ENCODE peak calls at places on chromosomes 11 and 22, in four cellular contexts. One of them, this sample, is unnamed.

GRCh38 chr11:120343429-120343828 is 7.2 kb downstream of the ARHGEF12 start:
- DNase-seq in mesenchymal stem cell: no peak
- DNase-seq in CD8-positive, alpha-beta T cell: no peak
- DNase-seq in cardiac muscle cell: no peak
- DNase-seq in this sample: no peak

GRCh38 chr11:120746395-120746794 is 234.8 kb downstream of the GRIK4 start:
- DNase-seq in mesenchymal stem cell: no peak
- DNase-seq in CD8-positive, alpha-beta T cell: no peak
- DNase-seq in cardiac muscle cell: no peak
- DNase-seq in this sample: no peak

GRCh38 chr11:29272019-29272654 is 744.7 kb downstream of the KCNA4 start:
- DNase-seq in mesenchymal stem cell: peak; percentile 58
- DNase-seq in CD8-positive, alpha-beta T cell: no peak
- DNase-seq in cardiac muscle cell: peak; percentile 63
- DNase-seq in this sample: no peak

GRCh38 chr11:100866453-100866852 is 179.4 kb downstream of the ARHGAP42 start:
- DNase-seq in mesenchymal stem cell: no peak
- DNase-seq in CD8-positive, alpha-beta T cell: no peak
- DNase-seq in cardiac muscle cell: no peak
- DNase-seq in this sample: no peak

GRCh38 chr11:61254403-61255025 is 13.5 kb downstream of the PGA5 start:
- DNase-seq in mesenchymal stem cell: peak; percentile 61
- DNase-seq in CD8-positive, alpha-beta T cell: peak; percentile 31
- DNase-seq in cardiac muscle cell: peak; percentile 72
- DNase-seq in this sample: peak; percentile 38

GRCh38 chr22:24429411-24430365 is 2.3 kb downstream of the ADORA2A start:
- DNase-seq in mesenchymal stem cell: no peak
- DNase-seq in CD8-positive, alpha-beta T cell: no peak
- DNase-seq in cardiac muscle cell: no peak
- DNase-seq in this sample: peak; percentile 45

GRCh38 chr22:50179937-50180726 is 5.6 kb upstream of the TRABD start:
- DNase-seq in mesenchymal stem cell: no peak
- DNase-seq in CD8-positive, alpha-beta T cell: no peak
- DNase-seq in cardiac muscle cell: no peak
- DNase-seq in this sample: peak; percentile 45

GRCh38 chr22:40627612-40628011 is 8.9 kb downstream of the MRTFA start:
- DNase-seq in mesenchymal stem cell: no peak
- DNase-seq in CD8-positive, alpha-beta T cell: no peak
- DNase-seq in cardiac muscle cell: no peak
- DNase-seq in this sample: no peak

GRCh38 chr22:36913431-36914382 is at the start of gene CSF2RB:
- DNase-seq in mesenchymal stem cell: no peak
- DNase-seq in CD8-positive, alpha-beta T cell: no peak
- DNase-seq in cardiac muscle cell: peak; percentile 32
- DNase-seq in this sample: no peak

GRCh38 chr11:3123761-3124733 is 41.1 kb downstream of the OSBPL5 start:
- DNase-seq in mesenchymal stem cell: peak; percentile 93
- DNase-seq in CD8-positive, alpha-beta T cell: no peak
- DNase-seq in cardiac muscle cell: peak; percentile 96
- DNase-seq in this sample: no peak

GRCh38 chr11:115444542-115444941 is 59.7 kb downstream of the CADM1 start:
- DNase-seq in mesenchymal stem cell: no peak
- DNase-seq in CD8-positive, alpha-beta T cell: no peak
- DNase-seq in cardiac muscle cell: no peak
- DNase-seq in this sample: no peak

GRCh38 chr11:89443366-89444303 is 47.5 kb downstream of the NOX4 start:
- DNase-seq in mesenchymal stem cell: no peak
- DNase-seq in CD8-positive, alpha-beta T cell: no peak
- DNase-seq in cardiac muscle cell: no peak
- DNase-seq in this sample: no peak

GRCh38 chr11:120718171-120718570 is 206.6 kb downstream of the GRIK4 start:
- DNase-seq in mesenchymal stem cell: no peak
- DNase-seq in CD8-positive, alpha-beta T cell: no peak
- DNase-seq in cardiac muscle cell: no peak
- DNase-seq in this sample: no peak

GRCh38 chr11:44621140-44621681 is 55.7 kb downstream of the CD82 start:
- DNase-seq in mesenchymal stem cell: peak; percentile 74
- DNase-seq in CD8-positive, alpha-beta T cell: peak; percentile 26
- DNase-seq in cardiac muscle cell: peak; percentile 73
- DNase-seq in this sample: peak; percentile 55

GRCh38 chr11:134561348-134561720 is 149.3 kb upstream of the B3GAT1 start:
- DNase-seq in mesenchymal stem cell: no peak
- DNase-seq in CD8-positive, alpha-beta T cell: no peak
- DNase-seq in cardiac muscle cell: no peak
- DNase-seq in this sample: no peak

GRCh38 chr22:19810381-19811141 is 44.1 kb downstream of the GNB1L start:
- DNase-seq in mesenchymal stem cell: peak; percentile 40
- DNase-seq in CD8-positive, alpha-beta T cell: no peak
- DNase-seq in cardiac muscle cell: peak; percentile 70
- DNase-seq in this sample: peak; percentile 35

GRCh38 chr22:43827336-43827735 is 15.2 kb upstream of the EFCAB6 start:
- DNase-seq in mesenchymal stem cell: no peak
- DNase-seq in CD8-positive, alpha-beta T cell: no peak
- DNase-seq in cardiac muscle cell: no peak
- DNase-seq in this sample: no peak

GRCh38 chr11:117144477-117145392 is 648 bp downstream of the PAFAH1B2 start:
- DNase-seq in mesenchymal stem cell: peak; percentile 84
- DNase-seq in CD8-positive, alpha-beta T cell: peak; percentile 22
- DNase-seq in cardiac muscle cell: peak; percentile 83
- DNase-seq in this sample: no peak

GRCh38 chr11:110219011-110219785 is 77.2 kb downstream of the RDX start:
- DNase-seq in mesenchymal stem cell: no peak
- DNase-seq in CD8-positive, alpha-beta T cell: no peak
- DNase-seq in cardiac muscle cell: peak; percentile 32
- DNase-seq in this sample: no peak

GRCh38 chr11:125165111-125165663 is 636 bp downstream of the PKNOX2 start:
- DNase-seq in mesenchymal stem cell: peak; percentile 66
- DNase-seq in CD8-positive, alpha-beta T cell: no peak
- DNase-seq in cardiac muscle cell: peak; percentile 42
- DNase-seq in this sample: no peak

GRCh38 chr11:107732327-107733051 is 20.6 kb upstream of the SLN start:
- DNase-seq in mesenchymal stem cell: no peak
- DNase-seq in CD8-positive, alpha-beta T cell: no peak
- DNase-seq in cardiac muscle cell: no peak
- DNase-seq in this sample: no peak
- H3K27ac ChIP-seq in mesenchymal stem cell: no peak overlapping the region
- H3K27ac ChIP-seq in CD8-positive, alpha-beta T cell: no peak overlapping the region
- H3K27ac ChIP-seq in cardiac muscle cell: no peak overlapping the region
- H3K27ac ChIP-seq in this sample: no peak overlapping the region

DNA sequence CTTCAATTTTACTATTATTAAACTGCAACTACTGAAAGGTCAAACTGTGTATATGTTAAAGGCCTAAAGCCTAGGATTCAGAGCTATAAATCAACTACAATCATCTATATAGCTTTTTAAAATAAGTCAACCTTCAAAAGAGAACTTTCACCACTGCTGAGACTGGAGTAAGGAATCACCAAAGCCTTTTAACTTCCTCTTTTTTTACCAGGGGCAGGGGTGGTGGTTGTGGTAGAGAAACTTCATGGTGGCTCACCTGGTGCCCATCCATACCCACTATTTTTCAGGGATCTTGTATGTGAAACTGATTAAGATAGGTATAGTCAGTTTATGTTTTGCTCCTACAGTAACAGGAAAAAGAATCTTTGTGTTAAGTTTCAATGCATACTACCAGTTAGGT is 31.5 kb downstream of the TSG101 start:
- DNase-seq in mesenchymal stem cell: no peak
- DNase-seq in CD8-positive, alpha-beta T cell: no peak
- DNase-seq in cardiac muscle cell: no peak
- DNase-seq in this sample: no peak
- H3K36me3 ChIP-seq in mesenchymal stem cell: peaks cover 19% of the 10 kb centered on the region
- H3K36me3 ChIP-seq in CD8-positive, alpha-beta T cell: peaks cover 30% of the 10 kb centered on the region
- H3K36me3 ChIP-seq in cardiac muscle cell: peaks cover 32% of the 10 kb centered on the region
- H3K36me3 ChIP-seq in this sample: peaks cover 19% of the 10 kb centered on the region

DNA sequence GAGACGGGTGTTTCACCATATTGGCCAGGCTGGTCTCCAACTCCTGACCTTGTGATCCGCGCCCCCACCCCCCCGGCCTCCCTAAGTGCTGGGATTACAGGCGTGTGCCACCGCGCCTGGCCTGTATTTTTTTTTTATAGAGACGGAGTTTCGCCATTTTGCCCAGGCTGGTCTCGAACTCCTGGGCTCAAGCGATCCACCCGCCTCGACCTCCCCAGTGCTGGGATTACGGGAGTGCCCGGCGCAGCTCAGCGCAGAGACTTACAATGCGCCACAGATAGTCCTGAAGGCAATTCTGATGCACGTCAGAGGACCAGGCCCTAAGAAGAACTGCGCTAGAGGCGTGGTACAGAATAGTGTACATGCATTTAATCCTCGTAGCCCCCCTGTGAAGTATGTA is 587 bp upstream of the VPS51 start:
- DNase-seq in mesenchymal stem cell: no peak
- DNase-seq in CD8-positive, alpha-beta T cell: no peak
- DNase-seq in cardiac muscle cell: no peak
- DNase-seq in this sample: no peak
- H3K4me3 ChIP-seq in mesenchymal stem cell: no peak overlapping the region
- H3K4me3 ChIP-seq in CD8-positive, alpha-beta T cell: no peak overlapping the region
- H3K4me3 ChIP-seq in cardiac muscle cell: no peak overlapping the region
- H3K4me3 ChIP-seq in this sample: no peak overlapping the region

GRCh38 chr22:30210235-30210831 is 36.2 kb downstream of the LIF start:
- DNase-seq in mesenchymal stem cell: peak; percentile 88
- DNase-seq in CD8-positive, alpha-beta T cell: no peak
- DNase-seq in cardiac muscle cell: peak; percentile 84
- DNase-seq in this sample: no peak
- H3K27ac ChIP-seq in mesenchymal stem cell: peak overlapping the region; percentile 91
- H3K27ac ChIP-seq in CD8-positive, alpha-beta T cell: no peak overlapping the region
- H3K27ac ChIP-seq in cardiac muscle cell: no peak overlapping the region
- H3K27ac ChIP-seq in this sample: no peak overlapping the region

GRCh38 chr11:65036931-65037330 is 4.1 kb upstream of the SAC3D1 start:
- DNase-seq in mesenchymal stem cell: no peak
- DNase-seq in CD8-positive, alpha-beta T cell: no peak
- DNase-seq in cardiac muscle cell: no peak
- DNase-seq in this sample: no peak

GRCh38 chr11:65032216-65032615 is 5.0 kb downstream of the SNX15 start:
- DNase-seq in mesenchymal stem cell: no peak
- DNase-seq in CD8-positive, alpha-beta T cell: no peak
- DNase-seq in cardiac muscle cell: no peak
- DNase-seq in this sample: no peak

GRCh38 chr11:65035579-65035978 is 5.4 kb upstream of the SAC3D1 start:
- DNase-seq in mesenchymal stem cell: no peak
- DNase-seq in CD8-positive, alpha-beta T cell: no peak
- DNase-seq in cardiac muscle cell: no peak
- DNase-seq in this sample: no peak

DNA sequence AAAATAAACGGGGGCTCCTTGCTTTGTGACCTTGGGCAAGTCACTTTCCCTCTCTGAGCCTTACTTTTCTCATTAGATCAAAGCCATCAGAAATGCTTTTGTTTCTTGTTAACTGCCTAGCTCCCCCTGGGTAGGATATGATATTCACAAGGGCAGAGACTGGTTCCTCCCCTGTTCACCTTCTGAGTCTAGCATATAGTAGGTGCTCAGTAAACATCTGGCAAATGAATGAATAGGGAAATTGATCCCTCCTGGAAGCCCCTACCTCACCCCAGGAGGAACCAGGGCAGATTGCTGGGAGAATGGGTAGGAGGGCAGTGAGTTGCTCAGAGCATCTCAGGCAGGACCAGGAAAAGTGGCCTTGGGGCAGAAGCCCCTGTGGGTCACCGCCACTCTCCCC is 6.6 kb upstream of the SAC3D1 start:
- DNase-seq in mesenchymal stem cell: no peak
- DNase-seq in CD8-positive, alpha-beta T cell: no peak
- DNase-seq in cardiac muscle cell: no peak
- DNase-seq in this sample: no peak
- H3K36me3 ChIP-seq in mesenchymal stem cell: peaks cover 72% of the 10 kb centered on the region
- H3K36me3 ChIP-seq in CD8-positive, alpha-beta T cell: peaks cover 12% of the 10 kb centered on the region
- H3K36me3 ChIP-seq in cardiac muscle cell: peaks cover 19% of the 10 kb centered on the region
- H3K36me3 ChIP-seq in this sample: peaks cover 13% of the 10 kb centered on the region

GRCh38 chr11:69939551-69940245 is 120.5 kb upstream of the FGF3 start:
- DNase-seq in mesenchymal stem cell: peak; percentile 89
- DNase-seq in CD8-positive, alpha-beta T cell: no peak
- DNase-seq in cardiac muscle cell: peak; percentile 94
- DNase-seq in this sample: no peak
- H3K4me3 ChIP-seq in mesenchymal stem cell: no peak overlapping the region
- H3K4me3 ChIP-seq in CD8-positive, alpha-beta T cell: no peak overlapping the region
- H3K4me3 ChIP-seq in cardiac muscle cell: no peak overlapping the region
- H3K4me3 ChIP-seq in this sample: no peak overlapping the region

GRCh38 chr22:45211848-45212247 is 28.8 kb downstream of the KIAA0930 start:
- DNase-seq in mesenchymal stem cell: no peak
- DNase-seq in CD8-positive, alpha-beta T cell: no peak
- DNase-seq in cardiac muscle cell: no peak
- DNase-seq in this sample: no peak
- H3K27ac ChIP-seq in mesenchymal stem cell: peak overlapping the region; percentile 77
- H3K27ac ChIP-seq in CD8-positive, alpha-beta T cell: no peak overlapping the region
- H3K27ac ChIP-seq in cardiac muscle cell: no peak overlapping the region
- H3K27ac ChIP-seq in this sample: no peak overlapping the region

GRCh38 chr22:29341849-29342127 is 26.3 kb upstream of the RASL10A start:
- DNase-seq in mesenchymal stem cell: no peak
- DNase-seq in CD8-positive, alpha-beta T cell: no peak
- DNase-seq in cardiac muscle cell: no peak
- DNase-seq in this sample: no peak
- H3K36me3 ChIP-seq in mesenchymal stem cell: peaks cover 77% of the 10 kb centered on the region
- H3K36me3 ChIP-seq in CD8-positive, alpha-beta T cell: peaks cover 74% of the 10 kb centered on the region
- H3K36me3 ChIP-seq in cardiac muscle cell: peaks cover 29% of the 10 kb centered on the region
- H3K36me3 ChIP-seq in this sample: peaks cover 45% of the 10 kb centered on the region